ENCODE peak calls at places on chromosomes 7 and 10, in eight cellular contexts. B is GM13977, F is upper lobe of right lung, A is progenitor cell of endocrine pancreas, J is MCF 10A, L is AG04449, K is PC-3, R is OCI-LY7. X is an unnamed sample.

GRCh38 chr7:51288896-51289607 is 27.6 kb downstream of the COBL start:
- DNase-seq in F (no peak), L (no peak), A (no peak), B (no peak), R (no peak), K (peak; percentile 7), J (no peak), X (no peak)

GRCh38 chr7:51238981-51239495 is 77.6 kb downstream of the COBL start:
- DNase-seq in K (no peak), J (no peak), R (no peak), F (no peak), B (no peak), L (no peak), A (no peak), X (no peak)

GRCh38 chr10:128028508-128029279 is 97.5 kb downstream of the MKI67 start:
- DNase-seq in A (no peak), B (no peak), F (no peak), K (no peak), R (no peak), L (no peak), J (no peak), X (no peak)

GRCh38 chr7:112763298-112763697 is 26.9 kb downstream of the TMEM168 start:
- DNase-seq in R (no peak), B (no peak), J (no peak), L (no peak), F (no peak), K (no peak), A (no peak), X (no peak)

GRCh38 chr10:61136151-61136550 is 192.2 kb upstream of the RHOBTB1 start:
- DNase-seq in L (no peak), B (no peak), R (no peak), K (peak; percentile 59), F (no peak), J (peak; percentile 1), A (no peak), X (no peak)

GRCh38 chr10:109593686-109594085 is 329.6 kb downstream of the XPNPEP1 start:
- DNase-seq in K (peak; percentile 4), J (no peak), F (no peak), A (no peak), B (no peak), L (no peak), R (no peak), X (no peak)

GRCh38 chr10:126110434-126110833 is 214.1 kb downstream of the FANK1 start:
- DNase-seq in K (no peak), J (peak; percentile 26), B (no peak), R (no peak), A (no peak), F (no peak), L (no peak), X (peak; percentile 70)

GRCh38 chr7:94391716-94392390 is 2.8 kb upstream of the COL1A2 start:
- DNase-seq in R (no peak), F (no peak), K (no peak), L (no peak), A (no peak), J (no peak), B (peak; percentile 29), X (peak; percentile 93)

GRCh38 chr10:125881192-125881591 is at the start of gene DHX32:
- DNase-seq in L (no peak), B (no peak), A (no peak), R (no peak), F (no peak), J (no peak), K (no peak), X (no peak)

GRCh38 chr10:117419921-117420320 is 44.7 kb upstream of the PDZD8 start:
- DNase-seq in K (peak; percentile 70), B (no peak), J (no peak), F (no peak), L (no peak), R (no peak), A (no peak), X (no peak)

GRCh38 chr7:45073031-45073842 is 15.5 kb downstream of the NACAD start:
- DNase-seq in F (no peak), K (no peak), A (no peak), L (no peak), R (no peak), J (peak; percentile 17), B (no peak), X (no peak)

GRCh38 chr7:37901236-37901827 is 15.3 kb downstream of the SFRP4 start:
- DNase-seq in R (peak; percentile 39), A (no peak), K (peak; percentile 57), L (no peak), J (peak; percentile 53), F (no peak), B (no peak), X (peak; percentile 74)

GRCh38 chr7:37899712-37900247 is 16.8 kb downstream of the SFRP4 start:
- DNase-seq in L (no peak), K (peak; percentile 44), B (no peak), J (no peak), A (no peak), R (no peak), F (no peak), X (no peak)

GRCh38 chr7:37901890-37902524 is 14.6 kb downstream of the SFRP4 start:
- DNase-seq in J (peak; percentile 66), F (no peak), R (no peak), L (no peak), K (peak; percentile 73), B (no peak), A (no peak), X (no peak)
- TF ChIP-seq CTCF in J (no peak), F (no peak), R (no peak), L (no peak), K (no peak), B (no peak), A (no peak), X (no peak)

GRCh38 chr10:67917169-67917568 is 32.7 kb downstream of the SIRT1 start:
- DNase-seq in A (no peak), F (no peak), B (no peak), L (no peak), J (no peak), R (no peak), K (no peak), X (no peak)
- TF ChIP-seq CTCF in A (no peak), F (no peak), B (no peak), L (no peak), J (no peak), R (no peak), K (no peak), X (no peak)

DNA sequence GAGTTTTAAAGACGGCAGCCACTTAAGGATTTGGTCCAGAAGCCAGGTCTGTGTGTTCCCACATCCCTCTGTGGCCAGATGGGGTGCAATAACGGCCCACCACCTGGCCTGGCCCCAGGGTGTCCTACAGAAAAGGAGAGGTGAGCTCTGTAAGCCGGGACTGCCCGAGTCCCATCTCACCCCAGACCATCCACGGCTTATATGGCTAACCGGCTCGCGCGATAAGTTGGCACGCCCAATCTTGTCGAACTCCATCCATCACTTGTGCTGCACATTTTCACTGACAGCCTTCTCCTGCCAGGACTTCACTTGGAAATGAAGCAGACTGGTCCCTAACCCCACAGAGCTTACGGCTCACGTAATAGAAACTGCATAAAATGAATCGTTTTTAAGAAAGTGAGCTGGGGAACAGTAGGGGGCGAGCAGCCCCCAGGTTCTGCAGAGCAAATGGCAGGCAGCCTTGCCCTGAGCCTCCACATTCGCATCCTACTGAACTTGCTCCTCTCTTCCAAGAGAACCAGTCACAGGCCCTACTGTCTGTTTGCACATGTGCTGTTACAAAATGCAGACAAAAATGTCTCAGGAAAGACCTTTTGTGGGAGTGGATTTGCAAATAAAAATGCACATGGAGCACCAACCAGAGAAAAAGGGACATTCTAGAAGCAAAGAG is 98.2 kb downstream of the TNS3 start:
- DNase-seq in F (no peak), K (peak; percentile 8), L (no peak), A (no peak), J (no peak), B (no peak), R (peak; percentile 52), X (peak; percentile 49)
- TF ChIP-seq CTCF in F (no peak), K (peak; percentile 48), L (peak; percentile 3), A (peak; percentile 26), J (peak; percentile 8), B (no peak), R (peak; percentile 80), X (peak; percentile 32)

GRCh38 chr10:78148564-78148963 is 114.9 kb downstream of the RPS24 start:
- DNase-seq in F (no peak), A (no peak), K (no peak), L (no peak), R (no peak), J (no peak), B (no peak), X (no peak)
- TF ChIP-seq CTCF in F (no peak), A (no peak), K (no peak), L (no peak), R (no peak), J (no peak), B (no peak), X (no peak)

DNA sequence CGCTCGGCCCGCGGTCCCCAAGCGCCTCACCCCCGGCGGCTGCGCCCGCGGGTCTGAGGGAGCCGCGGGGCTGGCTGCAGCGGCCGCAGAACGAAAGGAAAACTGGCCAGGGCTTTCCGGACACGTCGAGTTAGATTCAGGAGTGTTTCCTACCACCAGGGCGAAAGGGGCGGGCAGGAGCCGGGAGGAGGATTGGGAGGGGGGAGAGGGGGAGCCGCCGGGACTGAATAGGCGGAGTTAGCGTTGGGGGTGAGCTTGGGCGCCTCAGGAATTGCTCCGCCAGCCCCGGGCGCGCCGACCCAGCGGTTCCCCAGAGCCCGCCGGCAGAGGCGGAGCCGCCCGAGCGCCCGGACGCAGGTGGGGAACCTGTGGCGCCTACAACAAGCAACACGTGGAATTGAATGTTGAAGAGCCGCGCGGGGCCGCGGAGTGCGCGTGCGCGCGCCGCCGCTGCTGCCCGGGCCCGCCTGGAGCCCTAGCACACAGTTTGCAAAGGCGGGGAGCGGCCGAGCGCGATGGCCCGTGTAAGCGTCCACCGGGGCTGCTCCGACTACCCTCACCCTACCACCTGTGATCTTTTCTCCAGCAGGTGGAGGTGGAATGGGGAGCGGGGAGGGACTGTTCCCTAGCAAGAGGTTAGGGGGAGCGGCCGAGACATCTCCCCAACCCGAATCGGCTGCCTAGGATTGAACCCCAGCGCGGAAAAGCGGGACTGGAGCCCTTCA is at the start of gene CADPS2:
- DNase-seq in K (peak; percentile 71), A (peak; percentile 68), L (no peak), B (peak; percentile 73), R (no peak), J (peak; percentile 93), F (peak; percentile 95), X (peak; percentile 85)
- TF ChIP-seq CTCF in K (no peak), A (peak; percentile 22), L (peak; percentile 22), B (no peak), R (no peak), J (no peak), F (peak; percentile 21), X (peak; percentile 25)

GRCh38 chr7:156940421-156941122 is 8.9 kb upstream of the NOM1 start:
- DNase-seq in F (no peak), J (no peak), B (no peak), R (no peak), K (no peak), L (no peak), A (no peak), X (no peak)
- TF ChIP-seq CTCF in F (no peak), J (no peak), B (no peak), R (no peak), K (no peak), L (no peak), A (no peak), X (no peak)